ENCODE peak calls at places on chromosomes 4 and X, in five cellular contexts. I is fibroblast of mammary gland, G is AG04450, F is aorta, P is PC-3. J is an unnamed sample.

GRCh38 chr4:85970535-85970934 is 389.3 kb downstream of the MAPK10 start:
- DNase-seq in I (no peak), G (no peak), F (no peak), P (no peak), J (no peak)

GRCh38 chr4:139534287-139534950 is 21.6 kb downstream of the SETD7 start:
- DNase-seq in I (no peak), G (no peak), F (no peak), P (no peak), J (no peak)

GRCh38 chrX:51893931-51894696 is 691 bp downstream of the MAGED1 start:
- DNase-seq in I (peak), G (no peak), F (peak), P (peak), J (peak)

GRCh38 chr4:4502694-4503311 is 39.0 kb downstream of the STX18 start:
- DNase-seq in I (no peak), G (no peak), F (no peak), P (no peak), J (no peak)

GRCh38 chrX:86141786-86142185 is 6.5 kb upstream of the DACH2 start:
- DNase-seq in I (no peak), G (no peak), F (no peak), P (no peak), J (no peak)

GRCh38 chr4:962231-963208 is 10.8 kb downstream of the DGKQ start:
- DNase-seq in I (no peak), G (no peak), F (peak), P (no peak), J (no peak)

GRCh38 chr4:122759639-122760310 is 27.3 kb downstream of the BBS12 start:
- DNase-seq in I (peak), G (no peak), F (no peak), P (peak), J (no peak)

GRCh38 chr4:6517171-6517570 is 44.8 kb upstream of the PPP2R2C start:
- DNase-seq in I (no peak), G (no peak), F (no peak), P (no peak), J (no peak)

GRCh38 chr4:57077550-57078311 is 32.5 kb downstream of the IGFBP7 start:
- DNase-seq in I (peak), G (no peak), F (no peak), P (peak), J (no peak)

GRCh38 chrX:107718156-107718621 is 57.4 kb downstream of the TSC22D3 start:
- DNase-seq in I (peak), G (peak), F (peak), P (peak), J (peak)

GRCh38 chrX:34903316-34903715 is 39.3 kb upstream of the FAM47B start:
- DNase-seq in I (peak), G (no peak), F (no peak), P (peak), J (no peak)

GRCh38 chrX:83508006-83508405 is at the start of gene POU3F4:
- DNase-seq in I (no peak), G (no peak), F (no peak), P (no peak), J (peak)

GRCh38 chr4:1021386-1022050 is 10.1 kb downstream of the FGFRL1 start:
- DNase-seq in I (no peak), G (no peak), F (no peak), P (no peak), J (no peak)

GRCh38 chr4:5955201-5955821 is 62.4 kb upstream of the CRMP1 start:
- DNase-seq in I (no peak), G (no peak), F (no peak), P (no peak), J (no peak)

GRCh38 chrX:18119856-18120255 is 100.8 kb downstream of the BEND2 start:
- DNase-seq in I (no peak), G (no peak), F (no peak), P (peak), J (no peak)

GRCh38 chr4:182922551-182923284 is 5.5 kb upstream of the DCTD start:
- DNase-seq in I (no peak), G (no peak), F (no peak), P (no peak), J (no peak)

GRCh38 chr4:39043058-39043696 is 11.0 kb upstream of the TMEM156 start:
- DNase-seq in I (no peak), G (no peak), F (no peak), P (peak), J (no peak)

GRCh38 chrX:140092121-140092520 is 126.8 kb upstream of the CXorf66 start:
- DNase-seq in I (no peak), G (no peak), F (no peak), P (no peak), J (no peak)

GRCh38 chr4:184688447-184688846 is 38.9 kb downstream of the PRIMPOL start:
- DNase-seq in I (peak), G (peak), F (no peak), P (peak), J (no peak)

GRCh38 chrX:100674705-100675104 is 30.7 kb downstream of the SRPX2 start:
- DNase-seq in I (no peak), G (no peak), F (no peak), P (no peak), J (no peak)

GRCh38 chr4:7357296-7357680 is 77.4 kb downstream of the PSAPL1 start:
- DNase-seq in I (no peak), G (no peak), F (no peak), P (no peak), J (no peak)

GRCh38 chr4:181870326-181870725 is 372.9 kb upstream of the TENM3 start:
- DNase-seq in I (peak), G (peak), F (no peak), P (no peak), J (no peak)

GRCh38 chr4:158229768-158230167 is 19.5 kb downstream of the TMEM144 start:
- DNase-seq in I (no peak), G (no peak), F (no peak), P (no peak), J (no peak)

GRCh38 chr4:149353241-149353640 is 462.4 kb downstream of the IQCM start:
- DNase-seq in I (peak), G (no peak), F (no peak), P (peak), J (no peak)

GRCh38 chrX:129983575-129984131 is 1.2 kb downstream of the BCORL1 start:
- DNase-seq in I (no peak), G (no peak), F (peak), P (no peak), J (peak)

GRCh38 chrX:14032383-14032782 is 2.7 kb upstream of the GEMIN8 start:
- DNase-seq in I (peak), G (peak), F (no peak), P (peak), J (peak)

GRCh38 chrX:108437789-108438623 is at the start of gene COL4A6:
- DNase-seq in I (no peak), G (no peak), F (no peak), P (no peak), J (peak)

J was measured in ovary.